ENCODE peak calls at places on chromosomes 6 and 20, in five cellular contexts. Q is esophagus squamous epithelium, W is heart left ventricle, T is adrenal gland, F is transverse colon. E is an unnamed sample. For H3K4me1, the result is how much of the 10 kb centered on the place peaks cover.

GRCh38 chr20:44858959-44859358 is 26.5 kb upstream of the YWHAB start:
- DNase-seq in Q (no peak), W (no peak), T (no peak), F (peak), E (no peak)

GRCh38 chr20:45347936-45348809 is at the start of gene SDC4:
- DNase-seq in Q (no peak), W (peak), T (peak), F (peak), E (peak)

GRCh38 chr6:56677559-56677958 is 34.9 kb upstream of the DST start:
- DNase-seq in Q (no peak), W (no peak), T (no peak), F (no peak), E (no peak)

GRCh38 chr6:142635130-142635529 is 309.8 kb downstream of the HIVEP2 start:
- DNase-seq in Q (no peak), W (no peak), T (no peak), F (no peak), E (no peak)

GRCh38 chr6:83221886-83222479 is 28.8 kb downstream of the RWDD2A start:
- DNase-seq in Q (no peak), W (no peak), T (no peak), F (no peak), E (no peak)

GRCh38 chr20:51129201-51129671 is 106.3 kb upstream of the KCNG1 start:
- DNase-seq in Q (no peak), W (no peak), T (peak), F (peak), E (no peak)

GRCh38 chr6:169454204-169454871 is 200.7 kb upstream of the THBS2 start:
- DNase-seq in Q (no peak), W (no peak), T (no peak), F (no peak), E (no peak)

GRCh38 chr6:7542065-7542877 is 800 bp downstream of the DSP start:
- DNase-seq in Q (no peak), W (no peak), T (no peak), F (peak), E (no peak)

GRCh38 chr20:38350879-38351775 is 4.8 kb downstream of the LBP start:
- DNase-seq in Q (no peak), W (no peak), T (peak), F (no peak), E (peak)

GRCh38 chr6:53793318-53793975 is 1.4 kb upstream of the LRRC1 start:
- DNase-seq in Q (no peak), W (no peak), T (peak), F (peak), E (peak)

GRCh38 chr20:37195018-37195417 is 15.7 kb upstream of the MROH8 start:
- DNase-seq in Q (no peak), W (no peak), T (peak), F (no peak), E (no peak)

GRCh38 chr20:44448753-44449546 is 26.7 kb upstream of the TTPAL start:
- DNase-seq in Q (no peak), W (no peak), T (no peak), F (peak), E (no peak)

GRCh38 chr6:86936834-86937218 is 502 bp upstream of the HTR1E start:
- DNase-seq in Q (no peak), W (no peak), T (no peak), F (no peak), E (no peak)

GRCh38 chr6:135147637-135148592 is 33.2 kb upstream of the MYB start:
- DNase-seq in Q (no peak), W (no peak), T (no peak), F (no peak), E (no peak)

GRCh38 chr20:6685181-6685582 is 82.3 kb upstream of the BMP2 start:
- DNase-seq in Q (no peak), W (no peak), T (no peak), F (no peak), E (no peak)

GRCh38 chr6:12525276-12525675 is 191.3 kb upstream of the PHACTR1 start:
- DNase-seq in Q (no peak), W (no peak), T (no peak), F (no peak), E (no peak)

DNA sequence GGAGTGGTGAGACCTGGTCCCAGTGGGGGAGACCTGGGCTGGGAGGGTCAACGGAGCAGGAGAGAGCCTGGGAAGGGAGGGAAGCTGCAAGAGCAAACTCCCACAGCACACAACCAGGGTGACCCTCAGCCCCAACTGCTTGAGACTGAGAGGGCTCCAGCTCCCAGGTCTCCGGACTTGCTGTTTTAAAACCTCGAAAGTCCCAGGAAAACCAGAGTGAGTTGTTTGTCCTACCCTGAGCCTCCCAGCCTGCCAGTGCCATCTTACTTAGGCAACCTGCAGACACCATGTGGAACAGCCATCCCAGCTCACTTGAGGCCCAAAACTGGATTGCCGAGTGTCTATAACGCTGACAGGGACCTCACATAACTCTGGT is 4.8 kb upstream of the NTSR1 start:
- DNase-seq in Q (no peak), W (peak), T (no peak), F (no peak), E (no peak)
- TF ChIP-seq POLR2A in Q (no peak), W (no peak), T (no peak), F (no peak), E (no peak)

GRCh38 chr6:42043787-42044475 is 6.4 kb upstream of the TAF8 start:
- DNase-seq in Q (no peak), W (peak), T (peak), F (peak), E (peak)

GRCh38 chr6:42038811-42039408 is 11.4 kb upstream of the TAF8 start:
- DNase-seq in Q (no peak), W (no peak), T (no peak), F (no peak), E (no peak)

GRCh38 chr6:42042108-42042507 is 8.2 kb upstream of the TAF8 start:
- DNase-seq in Q (no peak), W (no peak), T (no peak), F (no peak), E (no peak)

GRCh38 chr6:42038163-42038562 is 12.2 kb upstream of the TAF8 start:
- DNase-seq in Q (no peak), W (no peak), T (no peak), F (no peak), E (no peak)

GRCh38 chr6:42041131-42042055 is 8.9 kb upstream of the TAF8 start:
- DNase-seq in Q (no peak), W (no peak), T (no peak), F (no peak), E (no peak)
- H3K27ac ChIP-seq in Q (peak), W (peak), T (no peak), F (peak), E (no peak)

DNA sequence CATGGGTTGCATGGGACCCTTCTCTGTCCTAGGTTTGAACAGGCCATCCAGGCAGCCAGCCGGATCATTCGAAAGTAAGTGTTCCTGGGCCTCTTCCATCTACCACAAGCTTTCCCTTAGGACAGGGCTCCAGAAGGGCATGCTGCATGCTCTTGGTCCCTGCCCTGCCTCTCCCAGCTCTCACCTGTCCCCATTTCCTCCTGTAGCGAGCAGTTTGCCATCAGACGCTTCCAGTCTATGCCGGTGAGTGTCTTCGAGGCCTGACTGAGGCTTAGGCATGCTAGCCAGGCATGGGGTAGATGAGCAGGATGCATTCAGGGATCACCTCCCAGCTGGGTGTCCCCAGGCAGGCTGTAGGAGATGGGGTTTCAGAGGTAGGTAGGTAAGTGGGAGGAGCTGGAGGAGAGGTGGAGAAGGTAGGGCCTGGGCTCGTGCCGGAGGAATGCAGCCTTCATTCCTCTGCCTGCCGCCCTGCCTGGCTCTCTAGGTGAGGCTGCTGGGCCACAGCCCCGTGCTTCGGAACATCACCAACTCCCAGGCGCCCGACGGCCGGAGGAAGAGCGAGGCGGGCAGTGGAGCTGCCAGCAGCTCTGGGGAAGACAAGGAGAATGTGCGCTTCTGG is 4.3 kb downstream of the CDC25B start:
- DNase-seq in Q (no peak), W (no peak), T (no peak), F (no peak), E (no peak)
- H3K4me1 ChIP-seq in Q (half or more), W (under half), T (under half), F (half or more), E (under half)

GRCh38 chr20:23403721-23404120 is 17.6 kb downstream of the NAPB start:
- DNase-seq in Q (no peak), W (no peak), T (no peak), F (no peak), E (no peak)
- TF ChIP-seq POLR2A in Q (no peak), W (no peak), T (no peak), F (no peak), E (no peak)

GRCh38 chr6:1035419-1035818 is 276.5 kb upstream of the FOXQ1 start:
- DNase-seq in Q (no peak), W (no peak), T (no peak), F (no peak), E (no peak)
- H3K27ac ChIP-seq in Q (no peak), W (no peak), T (no peak), F (no peak), E (no peak)

DNA sequence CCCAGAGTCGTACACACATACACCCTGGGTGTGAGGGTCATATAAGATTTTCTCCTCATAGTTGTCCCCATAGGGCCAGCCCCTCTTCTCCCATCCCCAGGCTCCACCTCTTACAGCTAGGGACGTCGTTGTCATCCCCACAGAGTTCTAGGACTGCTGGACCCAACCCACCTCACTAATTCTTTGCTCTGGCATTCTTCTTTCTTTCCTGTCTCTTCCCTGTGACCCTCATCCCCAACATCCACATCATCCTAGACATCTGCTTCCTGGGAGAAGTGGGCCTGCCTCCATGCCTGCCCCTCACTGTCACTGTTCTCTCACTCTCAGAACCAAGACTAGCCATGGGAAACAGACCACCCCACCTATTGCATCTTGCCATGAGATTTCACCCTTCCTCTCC is 1.1 kb downstream of the PSMF1 start:
- DNase-seq in Q (no peak), W (no peak), T (no peak), F (no peak), E (no peak)
- H3K4me1 ChIP-seq in Q (under half), W (under half), T (half or more), F (half or more), E (under half)

GRCh38 chr6:106662458-106662857 is 33.1 kb downstream of the QRSL1 start:
- DNase-seq in Q (no peak), W (no peak), T (no peak), F (no peak), E (no peak)

GRCh38 chr6:106667022-106667402 is 37.6 kb downstream of the QRSL1 start:
- DNase-seq in Q (no peak), W (no peak), T (no peak), F (no peak), E (no peak)

GRCh38 chr6:106670236-106670635 is 40.9 kb downstream of the QRSL1 start:
- DNase-seq in Q (no peak), W (no peak), T (no peak), F (no peak), E (no peak)

GRCh38 chr6:106671651-106672050 is 42.3 kb downstream of the QRSL1 start:
- DNase-seq in Q (no peak), W (no peak), T (no peak), F (no peak), E (no peak)

GRCh38 chr6:106666290-106667021 is 37.1 kb downstream of the QRSL1 start:
- DNase-seq in Q (no peak), W (no peak), T (no peak), F (peak), E (no peak)
- TF ChIP-seq POLR2A in Q (no peak), W (no peak), T (no peak), F (no peak), E (no peak)

E was measured in ovary.